ENCODE peak calls at places on chromosomes 1 and 21, in eight cellular contexts. V is neural progenitor cell, M is AG10803, F is Caco-2, O is WERI-Rb-1, X is gastrocnemius medialis, E is PC-9, Q is RWPE2. K is an unnamed sample.

GRCh38 chr21:35508389-35508888 is 459.3 kb upstream of the RUNX1 start:
- DNase-seq in M (peak), X (peak), Q (no peak), E (peak), F (peak), O (no peak), V (peak), K (no peak)

GRCh38 chr1:15271196-15271595 is 24.2 kb downstream of the FHAD1 start:
- DNase-seq in V (no peak), Q (no peak), E (no peak), M (no peak), O (no peak), X (no peak), F (no peak), K (no peak)

GRCh38 chr1:6962956-6963915 is 178.0 kb downstream of the CAMTA1 start:
- DNase-seq in E (no peak), F (no peak), X (peak), V (peak), O (no peak), M (no peak), Q (peak), K (no peak)

GRCh38 chr1:202086579-202087350 is 36.0 kb upstream of the GPR37L1 start:
- DNase-seq in F (no peak), Q (no peak), X (no peak), M (no peak), O (no peak), V (no peak), E (peak), K (peak)

GRCh38 chr1:65958561-65959350 is 166.1 kb downstream of the PDE4B start:
- DNase-seq in F (peak), Q (no peak), O (no peak), M (peak), X (no peak), V (peak), E (no peak), K (no peak)

GRCh38 chr21:25759573-25759972 is 24.8 kb downstream of the GABPA start:
- DNase-seq in V (no peak), F (no peak), X (no peak), Q (no peak), M (no peak), O (no peak), E (no peak), K (no peak)

GRCh38 chr1:177423083-177423482 is 252.3 kb downstream of the BRINP2 start:
- DNase-seq in F (no peak), E (no peak), O (no peak), M (no peak), V (no peak), X (no peak), Q (no peak), K (no peak)

GRCh38 chr1:52550447-52550846 is 2.4 kb downstream of the TUT4 start:
- DNase-seq in F (no peak), M (no peak), O (no peak), X (no peak), E (no peak), Q (no peak), V (no peak), K (no peak)

GRCh38 chr1:156082111-156083091 is at the start of gene MEX3A:
- DNase-seq in X (peak), O (peak), V (peak), M (peak), E (peak), F (peak), Q (no peak), K (no peak)

GRCh38 chr1:29258974-29259801 is 22.9 kb downstream of the PTPRU start:
- DNase-seq in O (no peak), Q (no peak), M (no peak), X (no peak), F (no peak), V (peak), E (no peak), K (no peak)

GRCh38 chr1:48552903-48553626 is 81.1 kb upstream of the SPATA6 start:
- DNase-seq in E (no peak), X (no peak), O (peak), V (no peak), F (no peak), Q (no peak), M (no peak), K (peak)

GRCh38 chr1:169161512-169162194 is 55.2 kb downstream of the ATP1B1 start:
- DNase-seq in F (no peak), X (no peak), Q (no peak), M (no peak), V (no peak), E (no peak), O (no peak), K (no peak)

GRCh38 chr1:167791281-167792209 is 69.8 kb downstream of the MPZL1 start:
- DNase-seq in O (peak), M (peak), Q (no peak), X (peak), V (peak), F (no peak), E (no peak), K (no peak)

GRCh38 chr1:161185732-161186311 is 8.5 kb upstream of the B4GALT3 start:
- DNase-seq in F (no peak), Q (no peak), M (no peak), X (no peak), E (no peak), V (no peak), O (no peak), K (no peak)

GRCh38 chr1:201354151-201354900 is 23.2 kb downstream of the TNNT2 start:
- DNase-seq in Q (no peak), F (no peak), V (no peak), O (no peak), X (no peak), E (peak), M (no peak), K (no peak)

GRCh38 chr1:61156576-61157239 is 74.3 kb downstream of the NFIA start:
- DNase-seq in V (peak), E (no peak), M (no peak), X (no peak), O (no peak), Q (no peak), F (no peak), K (no peak)

GRCh38 chr21:32826317-32827167 is 55.0 kb upstream of the PAXBP1 start:
- DNase-seq in E (no peak), M (peak), Q (no peak), X (no peak), O (peak), V (peak), F (peak), K (peak)

GRCh38 chr1:2003564-2004131 is at the start of gene CFAP74:
- DNase-seq in V (peak), M (peak), E (no peak), F (peak), O (peak), Q (peak), X (no peak), K (no peak)

GRCh38 chr1:27773732-27774445 is 870 bp downstream of the STX12 start:
- DNase-seq in F (no peak), E (no peak), X (no peak), M (peak), Q (no peak), V (no peak), O (no peak), K (no peak)

GRCh38 chr1:53737648-53738204 is 1.2 kb downstream of the GLIS1 start:
- DNase-seq in Q (no peak), F (peak), E (no peak), M (no peak), X (no peak), V (peak), O (no peak), K (no peak)
- H3K4me3 ChIP-seq in Q (no peak), F (no peak), E (no peak), M (peak), X (peak), V (peak), O (no peak), K (no peak)

GRCh38 chr1:54488831-54489626 is 59.0 kb upstream of the ACOT11 start:
- DNase-seq in M (peak), O (peak), F (peak), X (peak), E (peak), V (peak), Q (no peak), K (no peak)

GRCh38 chr1:54486864-54487263 is 61.2 kb upstream of the ACOT11 start:
- DNase-seq in F (no peak), V (peak), O (no peak), Q (no peak), X (no peak), M (no peak), E (no peak), K (no peak)

GRCh38 chr1:54487571-54488050 is 60.4 kb upstream of the ACOT11 start:
- DNase-seq in V (peak), Q (no peak), M (no peak), O (no peak), F (no peak), X (peak), E (peak), K (no peak)

GRCh38 chr1:54489627-54490240 is 58.3 kb upstream of the ACOT11 start:
- DNase-seq in X (no peak), Q (no peak), V (no peak), O (no peak), F (no peak), M (no peak), E (no peak), K (no peak)

GRCh38 chr1:54488065-54488750 is 59.8 kb upstream of the ACOT11 start:
- DNase-seq in V (peak), X (peak), Q (peak), M (peak), O (peak), E (peak), F (peak), K (peak)
- TF ChIP-seq CTCF in V (peak), X (peak), Q (no peak), M (peak), O (peak), E (no peak), F (no peak), K (peak)

GRCh38 chr1:36321119-36321951 is 2.1 kb downstream of the EVA1B start:
- DNase-seq in Q (no peak), V (peak), X (peak), F (no peak), M (peak), E (no peak), O (no peak), K (no peak)
- H3K4me3 ChIP-seq in Q (no peak), V (peak), X (peak), F (no peak), M (peak), E (no peak), O (no peak), K (no peak)

DNA sequence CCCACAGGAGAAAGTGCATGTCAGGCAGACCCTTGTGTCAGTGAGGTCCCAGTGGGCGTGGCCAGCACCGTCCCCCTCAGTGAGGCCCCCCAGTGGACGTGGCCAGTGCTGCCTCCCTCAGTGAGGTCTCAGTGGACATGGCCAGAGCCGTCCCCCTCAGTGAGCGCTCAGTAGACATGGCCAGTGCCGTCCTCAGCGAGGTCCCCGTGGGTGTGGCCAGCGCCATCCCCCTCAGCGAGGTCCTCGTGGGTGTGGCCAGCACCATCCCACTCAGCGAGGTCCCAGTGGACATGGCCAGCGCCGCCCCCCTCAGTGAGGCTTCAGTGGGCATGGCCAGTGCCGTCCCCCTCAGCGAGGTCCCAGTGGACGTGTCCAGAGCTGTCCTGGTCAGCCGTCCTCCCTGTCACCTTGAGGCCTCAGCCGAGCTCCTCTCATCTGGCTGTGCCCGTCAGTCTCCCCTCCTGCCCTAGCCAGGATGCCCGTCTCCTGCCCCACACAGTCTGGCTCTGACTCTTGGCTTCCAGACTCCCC is 35.5 kb downstream of the PDE9A start:
- DNase-seq in F (no peak), M (no peak), Q (no peak), E (no peak), V (no peak), X (no peak), O (peak), K (no peak)
- TF ChIP-seq CTCF in F (no peak), M (no peak), Q (no peak), E (no peak), V (no peak), X (no peak), O (peak), K (no peak)